ENCODE peak calls at places on chromosomes 16 and 17, in five cellular contexts. One of them, this sample, is unnamed.

GRCh38 chr16:85800321-85800669 is 800 bp downstream of the COX4I1 start:
- DNase-seq in K562: peak
- DNase-seq in HepG2: peak
- DNase-seq in H1: no peak
- DNase-seq in GM12878: no peak
- DNase-seq in this sample: no peak

GRCh38 chr17:39591958-39592954 is 15.5 kb downstream of the NEUROD2 start:
- DNase-seq in GM12878: no peak
- DNase-seq in HepG2: peak
- DNase-seq in K562: peak
- DNase-seq in H1: peak
- DNase-seq in this sample: peak

GRCh38 chr17:76370261-76370993 is 14.0 kb upstream of the SPHK1 start:
- DNase-seq in K562: peak
- DNase-seq in GM12878: no peak
- DNase-seq in H1: no peak
- DNase-seq in HepG2: no peak
- DNase-seq in this sample: no peak

GRCh38 chr17:62062313-62062712 is 2.8 kb downstream of the MED13 start:
- DNase-seq in GM12878: no peak
- DNase-seq in HepG2: no peak
- DNase-seq in K562: no peak
- DNase-seq in H1: no peak
- DNase-seq in this sample: no peak

GRCh38 chr17:78839762-78840529 is 668 bp downstream of the USP36 start:
- DNase-seq in HepG2: peak
- DNase-seq in GM12878: no peak
- DNase-seq in K562: peak
- DNase-seq in H1: no peak
- DNase-seq in this sample: no peak

GRCh38 chr17:6498356-6498755 is 54.1 kb downstream of the PIMREG start:
- DNase-seq in HepG2: no peak
- DNase-seq in H1: no peak
- DNase-seq in K562: no peak
- DNase-seq in GM12878: no peak
- DNase-seq in this sample: no peak

GRCh38 chr17:46026815-46027125 is 27.7 kb downstream of the STH start:
- DNase-seq in K562: no peak
- DNase-seq in HepG2: no peak
- DNase-seq in GM12878: no peak
- DNase-seq in H1: no peak
- DNase-seq in this sample: no peak

GRCh38 chr16:57092786-57093301 is 461 bp downstream of the CPNE2 start:
- DNase-seq in GM12878: no peak
- DNase-seq in H1: peak
- DNase-seq in HepG2: no peak
- DNase-seq in K562: peak
- DNase-seq in this sample: no peak

GRCh38 chr16:23081675-23082119 is 67.6 kb downstream of the USP31 start:
- DNase-seq in H1: no peak
- DNase-seq in HepG2: no peak
- DNase-seq in GM12878: no peak
- DNase-seq in K562: no peak
- DNase-seq in this sample: no peak

GRCh38 chr16:4580245-4580644 is 24.1 kb downstream of the C16orf96 start:
- DNase-seq in H1: no peak
- DNase-seq in HepG2: no peak
- DNase-seq in GM12878: no peak
- DNase-seq in K562: peak
- DNase-seq in this sample: no peak

GRCh38 chr16:87035053-87035452 is 282.1 kb downstream of the C16orf95 start:
- DNase-seq in K562: no peak
- DNase-seq in H1: no peak
- DNase-seq in HepG2: no peak
- DNase-seq in GM12878: no peak
- DNase-seq in this sample: no peak

GRCh38 chr16:63581560-63581959 is 1540.3 kb downstream of the CDH11 start:
- DNase-seq in H1: no peak
- DNase-seq in GM12878: no peak
- DNase-seq in HepG2: no peak
- DNase-seq in K562: no peak
- DNase-seq in this sample: no peak

GRCh38 chr16:17328971-17329370 is 141.8 kb downstream of the XYLT1 start:
- DNase-seq in GM12878: no peak
- DNase-seq in HepG2: no peak
- DNase-seq in H1: no peak
- DNase-seq in K562: no peak
- DNase-seq in this sample: no peak

GRCh38 chr16:31130899-31131298 is 4.6 kb downstream of the PRSS8 start:
- DNase-seq in K562: no peak
- DNase-seq in HepG2: no peak
- DNase-seq in GM12878: no peak
- DNase-seq in H1: peak
- DNase-seq in this sample: no peak

GRCh38 chr16:16945207-16945606 is 525.6 kb downstream of the XYLT1 start:
- DNase-seq in H1: no peak
- DNase-seq in K562: no peak
- DNase-seq in HepG2: no peak
- DNase-seq in GM12878: no peak
- DNase-seq in this sample: no peak

GRCh38 chr17:74478369-74479100 is 12.1 kb downstream of the CD300A start:
- DNase-seq in HepG2: no peak
- DNase-seq in H1: no peak
- DNase-seq in K562: no peak
- DNase-seq in GM12878: peak
- DNase-seq in this sample: no peak

DNA sequence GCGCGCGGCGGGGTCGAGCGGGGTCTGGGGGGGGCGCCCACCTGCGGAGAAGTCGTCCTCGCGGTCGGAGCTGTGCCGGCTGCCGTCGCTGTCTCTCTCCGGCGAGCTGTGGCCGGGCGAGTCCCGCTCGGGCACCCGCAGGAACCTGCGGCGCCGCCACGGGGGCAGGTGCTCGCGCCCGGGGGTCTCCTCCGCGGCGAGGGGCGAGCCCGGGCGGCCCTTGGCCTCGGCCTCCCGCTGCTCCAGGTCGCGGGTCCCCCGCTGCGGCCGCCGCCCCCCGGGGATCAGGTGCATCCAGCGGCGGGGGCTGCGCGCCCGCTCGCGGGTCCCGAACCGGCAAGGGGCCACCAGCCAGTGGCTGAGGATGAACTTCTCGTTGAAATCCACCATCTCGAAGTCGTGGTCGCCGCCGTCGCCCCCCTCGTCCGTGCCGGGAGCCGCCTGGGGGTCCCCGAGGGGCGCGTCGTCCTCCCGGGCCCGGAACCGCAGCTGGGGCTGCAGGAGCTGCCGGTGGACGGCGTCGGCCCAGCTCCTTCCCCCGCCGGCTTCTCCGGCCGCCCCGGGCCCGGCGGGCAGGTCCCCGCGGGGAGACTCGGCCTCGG is 41.4 kb upstream of the BHLHA9 start:
- DNase-seq in HepG2: no peak
- DNase-seq in H1: peak
- DNase-seq in K562: no peak
- DNase-seq in GM12878: no peak
- DNase-seq in this sample: no peak
- H3K4me3 ChIP-seq in HepG2: no peak
- H3K4me3 ChIP-seq in H1: peak
- H3K4me3 ChIP-seq in K562: no peak
- H3K4me3 ChIP-seq in GM12878: peak
- H3K4me3 ChIP-seq in this sample: no peak

GRCh38 chr17:4833941-4834501 is 881 bp downstream of the MINK1 start:
- DNase-seq in HepG2: peak
- DNase-seq in K562: no peak
- DNase-seq in H1: no peak
- DNase-seq in GM12878: no peak
- DNase-seq in this sample: no peak
- TF ChIP-seq SRF in HepG2: no peak
- TF ChIP-seq SRF in K562: no peak
- TF ChIP-seq SRF in H1: no peak
- TF ChIP-seq SRF in GM12878: no peak
- TF ChIP-seq SRF in this sample: no peak

GRCh38 chr17:17512866-17513265 is 16.7 kb upstream of the RASD1 start:
- DNase-seq in H1: no peak
- DNase-seq in GM12878: no peak
- DNase-seq in K562: no peak
- DNase-seq in HepG2: no peak
- DNase-seq in this sample: no peak
- H3K4me3 ChIP-seq in H1: no peak
- H3K4me3 ChIP-seq in GM12878: no peak
- H3K4me3 ChIP-seq in K562: no peak
- H3K4me3 ChIP-seq in HepG2: no peak
- H3K4me3 ChIP-seq in this sample: no peak

DNA sequence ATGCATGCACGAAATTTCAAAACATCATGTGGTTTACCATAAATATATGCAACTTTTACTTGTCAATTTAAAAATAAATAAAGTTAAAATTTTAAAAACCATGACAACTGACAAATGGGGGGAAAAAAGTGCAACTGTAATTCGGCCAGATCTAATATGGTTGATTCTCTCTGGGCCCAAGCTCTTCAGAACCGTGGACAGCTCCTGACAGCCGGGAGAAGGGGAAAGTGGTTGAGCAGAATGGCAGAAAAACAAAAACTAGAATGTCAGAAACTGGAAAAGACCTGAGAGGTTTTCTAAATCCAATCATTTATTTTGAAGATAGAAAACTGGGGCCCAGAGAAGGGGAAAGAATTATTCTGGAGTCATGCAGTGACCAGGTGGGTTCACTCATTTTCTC is 126.6 kb downstream of the TMEM132E start:
- DNase-seq in K562: peak
- DNase-seq in GM12878: no peak
- DNase-seq in H1: peak
- DNase-seq in HepG2: no peak
- DNase-seq in this sample: no peak
- TF ChIP-seq SRF in K562: no peak
- TF ChIP-seq SRF in GM12878: no peak
- TF ChIP-seq SRF in H1: no peak
- TF ChIP-seq SRF in HepG2: no peak
- TF ChIP-seq SRF in this sample: no peak

GRCh38 chr17:2440930-2441329 is 40.1 kb upstream of the MNT start:
- DNase-seq in HepG2: no peak
- DNase-seq in K562: no peak
- DNase-seq in H1: no peak
- DNase-seq in GM12878: no peak
- DNase-seq in this sample: no peak
- H3K4me3 ChIP-seq in HepG2: no peak
- H3K4me3 ChIP-seq in K562: no peak
- H3K4me3 ChIP-seq in H1: no peak
- H3K4me3 ChIP-seq in GM12878: no peak
- H3K4me3 ChIP-seq in this sample: no peak

GRCh38 chr17:41016578-41017215 is 7.8 kb upstream of the KRTAP3-1 start:
- DNase-seq in K562: no peak
- DNase-seq in HepG2: peak
- DNase-seq in H1: no peak
- DNase-seq in GM12878: no peak
- DNase-seq in this sample: no peak

GRCh38 chr17:41010421-41010820 is 1.5 kb upstream of the KRTAP3-1 start:
- DNase-seq in H1: no peak
- DNase-seq in GM12878: no peak
- DNase-seq in K562: no peak
- DNase-seq in HepG2: no peak
- DNase-seq in this sample: no peak

GRCh38 chr17:41013181-41013580 is 4.3 kb upstream of the KRTAP3-1 start:
- DNase-seq in GM12878: no peak
- DNase-seq in K562: no peak
- DNase-seq in H1: no peak
- DNase-seq in HepG2: no peak
- DNase-seq in this sample: no peak

GRCh38 chr17:41015473-41015872 is 6.5 kb upstream of the KRTAP3-1 start:
- DNase-seq in HepG2: no peak
- DNase-seq in GM12878: no peak
- DNase-seq in K562: no peak
- DNase-seq in H1: no peak
- DNase-seq in this sample: no peak

GRCh38 chr17:41013606-41014005 is 4.7 kb upstream of the KRTAP3-1 start:
- DNase-seq in H1: no peak
- DNase-seq in HepG2: no peak
- DNase-seq in GM12878: no peak
- DNase-seq in K562: no peak
- DNase-seq in this sample: no peak
- TF ChIP-seq SRF in H1: no peak
- TF ChIP-seq SRF in HepG2: no peak
- TF ChIP-seq SRF in GM12878: no peak
- TF ChIP-seq SRF in K562: no peak
- TF ChIP-seq SRF in this sample: no peak

DNA sequence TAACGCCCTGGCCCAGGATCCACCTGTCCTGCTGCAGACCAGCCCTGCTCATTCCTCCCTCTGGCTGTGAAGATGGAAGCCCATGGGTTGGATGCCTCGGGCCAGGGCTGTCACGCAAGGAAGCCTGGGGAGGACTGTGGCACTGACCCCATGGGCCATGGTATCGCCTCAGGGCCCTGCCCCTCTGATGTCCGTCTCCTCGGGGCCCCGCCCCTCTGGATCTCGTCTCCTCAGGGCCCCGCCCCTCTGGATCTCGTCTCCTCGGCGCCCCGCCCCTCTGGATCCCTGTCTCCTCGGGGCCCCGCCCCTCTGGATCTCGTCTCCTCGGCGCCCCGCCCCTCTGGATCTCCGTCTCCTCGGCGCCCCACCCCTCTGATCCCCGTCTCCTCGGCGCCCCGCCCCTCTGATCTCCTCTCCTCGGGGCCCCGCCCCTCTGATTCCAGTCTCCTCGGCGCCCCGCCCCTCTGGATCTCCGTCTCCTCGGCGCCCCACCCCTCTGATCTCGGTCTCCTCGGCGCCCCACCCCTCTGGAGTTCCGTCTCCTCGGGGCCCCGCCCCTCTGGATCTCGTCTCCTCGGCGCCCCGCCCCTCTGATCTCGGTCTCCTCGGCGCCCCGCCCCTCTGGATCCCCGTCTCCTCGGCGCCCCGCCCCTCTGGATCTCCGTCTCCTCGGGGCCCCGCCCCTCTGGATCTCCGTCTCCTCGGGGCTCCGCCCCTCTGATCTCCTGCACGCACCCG is 24.0 kb downstream of the METRNL start:
- DNase-seq in K562: peak
- DNase-seq in GM12878: no peak
- DNase-seq in H1: no peak
- DNase-seq in HepG2: no peak
- DNase-seq in this sample: peak
- H3K4me3 ChIP-seq in K562: peak
- H3K4me3 ChIP-seq in GM12878: no peak
- H3K4me3 ChIP-seq in H1: no peak
- H3K4me3 ChIP-seq in HepG2: no peak
- H3K4me3 ChIP-seq in this sample: peak

DNA sequence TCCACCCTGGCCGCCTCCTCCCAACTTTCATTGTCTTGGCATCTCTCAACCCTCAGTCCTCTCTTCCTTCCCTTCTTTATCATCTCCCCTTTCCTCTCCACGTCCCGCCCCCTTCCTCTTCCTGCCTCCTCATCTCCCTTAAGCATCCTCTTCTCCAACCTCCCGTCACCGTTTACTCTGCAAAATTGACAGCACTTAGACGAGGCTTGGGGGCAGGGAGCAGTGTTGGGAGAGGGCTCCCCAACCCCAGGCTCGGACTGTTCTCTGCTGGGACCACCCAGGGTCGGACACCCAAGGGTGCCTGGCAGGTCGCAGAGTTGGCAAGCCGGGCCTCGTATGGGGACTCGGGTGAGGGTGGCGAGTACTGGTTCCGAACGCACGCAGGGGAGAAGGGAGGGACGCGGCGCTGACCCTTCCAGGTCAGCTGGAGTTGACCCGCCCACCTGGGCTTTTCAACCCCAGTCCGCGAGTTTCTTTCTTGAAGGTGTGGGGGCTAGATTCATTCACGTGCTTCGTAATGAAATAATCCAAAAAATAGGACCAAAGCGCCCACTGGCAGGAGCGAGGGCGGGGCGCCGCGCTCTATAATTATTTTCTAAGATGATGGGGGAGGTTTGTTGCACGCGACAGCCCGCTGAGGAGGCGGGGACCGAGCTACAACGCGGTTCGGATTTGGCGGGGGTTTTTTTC is 775 bp upstream of the PAGR1 start:
- DNase-seq in H1: peak
- DNase-seq in HepG2: no peak
- DNase-seq in GM12878: no peak
- DNase-seq in K562: no peak
- DNase-seq in this sample: no peak
- TF ChIP-seq SRF in H1: no peak
- TF ChIP-seq SRF in HepG2: no peak
- TF ChIP-seq SRF in GM12878: no peak
- TF ChIP-seq SRF in K562: no peak
- TF ChIP-seq SRF in this sample: no peak